ENCODE peak calls at places on chromosome 14, in ten cellular contexts. One of them, this sample, is unnamed.

GRCh38 chr14:45359766-45360165 is 106.8 kb upstream of the MIS18BP1 start:
- DNase-seq in mesothelial cell of epicardium: no peak
- DNase-seq in AG10803: peak; percentile 48
- DNase-seq in HFF-Myc: no peak
- DNase-seq in IMR-90: peak; percentile 1
- DNase-seq in Caco-2: no peak
- DNase-seq in HFFc6: no peak
- DNase-seq in cardiac fibroblast: no peak
- DNase-seq in brain microvascular endothelial cell: no peak
- DNase-seq in CD8-positive, alpha-beta T cell: no peak
- DNase-seq in this sample: no peak

GRCh38 chr14:74915426-74915825 is 7.6 kb downstream of the RPS6KL1 start:
- DNase-seq in brain microvascular endothelial cell: no peak
- DNase-seq in HFF-Myc: no peak
- DNase-seq in cardiac fibroblast: no peak
- DNase-seq in HFFc6: no peak
- DNase-seq in mesothelial cell of epicardium: no peak
- DNase-seq in IMR-90: no peak
- DNase-seq in Caco-2: no peak
- DNase-seq in AG10803: no peak
- DNase-seq in CD8-positive, alpha-beta T cell: no peak
- DNase-seq in this sample: no peak

GRCh38 chr14:34099630-34100029 is 148.8 kb upstream of the EGLN3 start:
- DNase-seq in IMR-90: no peak
- DNase-seq in Caco-2: no peak
- DNase-seq in CD8-positive, alpha-beta T cell: no peak
- DNase-seq in brain microvascular endothelial cell: no peak
- DNase-seq in HFF-Myc: no peak
- DNase-seq in mesothelial cell of epicardium: no peak
- DNase-seq in AG10803: no peak
- DNase-seq in HFFc6: no peak
- DNase-seq in cardiac fibroblast: no peak
- DNase-seq in this sample: no peak

GRCh38 chr14:90487031-90487430 is 90.2 kb downstream of the CALM1 start:
- DNase-seq in mesothelial cell of epicardium: peak; percentile 25
- DNase-seq in brain microvascular endothelial cell: no peak
- DNase-seq in Caco-2: no peak
- DNase-seq in cardiac fibroblast: peak; percentile 43
- DNase-seq in HFF-Myc: no peak
- DNase-seq in AG10803: peak; percentile 5
- DNase-seq in CD8-positive, alpha-beta T cell: no peak
- DNase-seq in IMR-90: no peak
- DNase-seq in HFFc6: no peak
- DNase-seq in this sample: no peak

GRCh38 chr14:64702493-64703392 is 1.5 kb upstream of the PLEKHG3 start:
- DNase-seq in mesothelial cell of epicardium: peak; percentile 78
- DNase-seq in HFF-Myc: no peak
- DNase-seq in brain microvascular endothelial cell: no peak
- DNase-seq in cardiac fibroblast: no peak
- DNase-seq in Caco-2: peak; percentile 86
- DNase-seq in HFFc6: no peak
- DNase-seq in AG10803: no peak
- DNase-seq in CD8-positive, alpha-beta T cell: no peak
- DNase-seq in IMR-90: no peak
- DNase-seq in this sample: no peak

GRCh38 chr14:50347521-50347920 is 35.4 kb downstream of the DMAC2L start:
- DNase-seq in HFF-Myc: no peak
- DNase-seq in brain microvascular endothelial cell: peak; percentile 52
- DNase-seq in mesothelial cell of epicardium: no peak
- DNase-seq in AG10803: peak; percentile 69
- DNase-seq in CD8-positive, alpha-beta T cell: no peak
- DNase-seq in IMR-90: peak; percentile 69
- DNase-seq in HFFc6: peak; percentile 45
- DNase-seq in cardiac fibroblast: peak; percentile 73
- DNase-seq in Caco-2: peak; percentile 10
- DNase-seq in this sample: no peak

GRCh38 chr14:52467515-52468266 is 84.6 kb downstream of the TXNDC16 start:
- DNase-seq in brain microvascular endothelial cell: no peak
- DNase-seq in cardiac fibroblast: no peak
- DNase-seq in HFFc6: no peak
- DNase-seq in AG10803: no peak
- DNase-seq in IMR-90: no peak
- DNase-seq in HFF-Myc: no peak
- DNase-seq in CD8-positive, alpha-beta T cell: no peak
- DNase-seq in mesothelial cell of epicardium: no peak
- DNase-seq in Caco-2: no peak
- DNase-seq in this sample: no peak

GRCh38 chr14:23930742-23931141 is 22.8 kb upstream of the DHRS4 start:
- DNase-seq in AG10803: peak; percentile 76
- DNase-seq in brain microvascular endothelial cell: peak; percentile 4
- DNase-seq in HFF-Myc: no peak
- DNase-seq in mesothelial cell of epicardium: no peak
- DNase-seq in HFFc6: peak; percentile 54
- DNase-seq in CD8-positive, alpha-beta T cell: no peak
- DNase-seq in IMR-90: peak; percentile 11
- DNase-seq in Caco-2: no peak
- DNase-seq in cardiac fibroblast: peak; percentile 83
- DNase-seq in this sample: no peak

GRCh38 chr14:95530461-95531170 is 4.2 kb upstream of the GLRX5 start:
- DNase-seq in CD8-positive, alpha-beta T cell: no peak
- DNase-seq in cardiac fibroblast: no peak
- DNase-seq in IMR-90: no peak
- DNase-seq in brain microvascular endothelial cell: no peak
- DNase-seq in AG10803: no peak
- DNase-seq in HFF-Myc: no peak
- DNase-seq in HFFc6: no peak
- DNase-seq in Caco-2: peak; percentile 46
- DNase-seq in mesothelial cell of epicardium: no peak
- DNase-seq in this sample: no peak

GRCh38 chr14:69014829-69015259 is 35.7 kb upstream of the ACTN1 start:
- DNase-seq in Caco-2: no peak
- DNase-seq in HFFc6: peak; percentile 30
- DNase-seq in HFF-Myc: no peak
- DNase-seq in cardiac fibroblast: no peak
- DNase-seq in brain microvascular endothelial cell: peak; percentile 27
- DNase-seq in CD8-positive, alpha-beta T cell: no peak
- DNase-seq in AG10803: no peak
- DNase-seq in mesothelial cell of epicardium: no peak
- DNase-seq in IMR-90: peak; percentile 34
- DNase-seq in this sample: no peak

GRCh38 chr14:80455031-80455430 is 243.7 kb upstream of the DIO2 start:
- DNase-seq in HFFc6: no peak
- DNase-seq in CD8-positive, alpha-beta T cell: no peak
- DNase-seq in AG10803: no peak
- DNase-seq in brain microvascular endothelial cell: no peak
- DNase-seq in cardiac fibroblast: no peak
- DNase-seq in mesothelial cell of epicardium: no peak
- DNase-seq in IMR-90: no peak
- DNase-seq in HFF-Myc: no peak
- DNase-seq in Caco-2: no peak
- DNase-seq in this sample: no peak

GRCh38 chr14:76774471-76775158 is 13.3 kb downstream of the VASH1 start:
- DNase-seq in cardiac fibroblast: no peak
- DNase-seq in IMR-90: no peak
- DNase-seq in CD8-positive, alpha-beta T cell: no peak
- DNase-seq in Caco-2: no peak
- DNase-seq in brain microvascular endothelial cell: no peak
- DNase-seq in HFF-Myc: no peak
- DNase-seq in HFFc6: no peak
- DNase-seq in AG10803: no peak
- DNase-seq in mesothelial cell of epicardium: no peak
- DNase-seq in this sample: no peak

GRCh38 chr14:76771432-76771980 is 10.2 kb downstream of the VASH1 start:
- DNase-seq in HFFc6: no peak
- DNase-seq in IMR-90: no peak
- DNase-seq in brain microvascular endothelial cell: no peak
- DNase-seq in HFF-Myc: no peak
- DNase-seq in AG10803: no peak
- DNase-seq in CD8-positive, alpha-beta T cell: no peak
- DNase-seq in Caco-2: no peak
- DNase-seq in cardiac fibroblast: no peak
- DNase-seq in mesothelial cell of epicardium: peak; percentile 22
- DNase-seq in this sample: no peak

GRCh38 chr14:76773956-76774355 is 12.7 kb downstream of the VASH1 start:
- DNase-seq in Caco-2: no peak
- DNase-seq in HFF-Myc: no peak
- DNase-seq in IMR-90: no peak
- DNase-seq in mesothelial cell of epicardium: no peak
- DNase-seq in CD8-positive, alpha-beta T cell: no peak
- DNase-seq in AG10803: no peak
- DNase-seq in brain microvascular endothelial cell: no peak
- DNase-seq in HFFc6: no peak
- DNase-seq in cardiac fibroblast: no peak
- DNase-seq in this sample: no peak

GRCh38 chr14:76772300-76773187 is 11.3 kb downstream of the VASH1 start:
- DNase-seq in Caco-2: no peak
- DNase-seq in mesothelial cell of epicardium: peak; percentile 60
- DNase-seq in HFFc6: no peak
- DNase-seq in IMR-90: peak; percentile 61
- DNase-seq in AG10803: no peak
- DNase-seq in cardiac fibroblast: peak; percentile 97
- DNase-seq in brain microvascular endothelial cell: peak; percentile 64
- DNase-seq in CD8-positive, alpha-beta T cell: no peak
- DNase-seq in HFF-Myc: no peak
- DNase-seq in this sample: no peak

DNA sequence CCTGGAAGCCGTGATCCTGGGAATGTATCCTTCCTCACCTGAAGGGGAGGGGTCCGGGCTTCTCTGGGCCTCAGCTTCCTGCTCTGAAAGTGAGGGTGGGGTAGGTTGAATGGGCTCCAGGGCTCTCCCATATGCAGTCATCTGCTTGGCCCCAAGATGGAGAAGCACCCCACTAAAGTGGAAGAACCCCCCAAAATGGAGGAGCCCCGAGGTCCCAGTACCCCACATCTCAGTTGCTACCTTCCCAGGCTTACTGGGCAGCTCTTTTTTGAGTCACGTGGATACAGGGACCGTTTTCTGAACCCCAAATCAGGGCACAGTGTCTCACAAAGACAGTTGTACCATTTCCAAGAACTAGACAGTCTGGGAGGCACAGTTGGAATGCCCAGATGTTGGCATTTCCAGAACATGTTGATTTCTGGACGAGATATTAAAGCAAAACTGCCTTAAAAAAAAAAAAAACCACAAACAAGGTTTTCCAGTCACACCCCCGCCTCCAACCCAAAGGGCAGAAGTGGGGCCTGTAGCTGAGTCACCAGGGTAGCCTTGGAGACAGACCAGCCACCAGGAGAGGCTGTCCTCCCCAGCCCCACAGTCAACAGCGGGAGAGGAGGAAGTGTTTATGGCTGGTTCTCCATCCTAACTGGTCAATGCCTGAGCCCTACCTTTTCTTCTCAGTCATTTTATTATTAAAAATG is 12.1 kb downstream of the VASH1 start:
- DNase-seq in CD8-positive, alpha-beta T cell: no peak
- DNase-seq in AG10803: peak; percentile 78
- DNase-seq in HFF-Myc: peak; percentile 63
- DNase-seq in Caco-2: no peak
- DNase-seq in HFFc6: peak; percentile 81
- DNase-seq in cardiac fibroblast: peak; percentile 94
- DNase-seq in brain microvascular endothelial cell: peak; percentile 87
- DNase-seq in IMR-90: peak; percentile 82
- DNase-seq in mesothelial cell of epicardium: no peak
- DNase-seq in this sample: no peak
- TF ChIP-seq CTCF in CD8-positive, alpha-beta T cell: no peak
- TF ChIP-seq CTCF in AG10803: peak; percentile 8
- TF ChIP-seq CTCF in HFF-Myc: no peak
- TF ChIP-seq CTCF in Caco-2: no peak
- TF ChIP-seq CTCF in HFFc6: peak; percentile 5
- TF ChIP-seq CTCF in cardiac fibroblast: peak; percentile 3
- TF ChIP-seq CTCF in brain microvascular endothelial cell: peak; percentile 32
- TF ChIP-seq CTCF in IMR-90: peak; percentile 8
- TF ChIP-seq CTCF in mesothelial cell of epicardium: no peak
- TF ChIP-seq CTCF in this sample: no peak

DNA sequence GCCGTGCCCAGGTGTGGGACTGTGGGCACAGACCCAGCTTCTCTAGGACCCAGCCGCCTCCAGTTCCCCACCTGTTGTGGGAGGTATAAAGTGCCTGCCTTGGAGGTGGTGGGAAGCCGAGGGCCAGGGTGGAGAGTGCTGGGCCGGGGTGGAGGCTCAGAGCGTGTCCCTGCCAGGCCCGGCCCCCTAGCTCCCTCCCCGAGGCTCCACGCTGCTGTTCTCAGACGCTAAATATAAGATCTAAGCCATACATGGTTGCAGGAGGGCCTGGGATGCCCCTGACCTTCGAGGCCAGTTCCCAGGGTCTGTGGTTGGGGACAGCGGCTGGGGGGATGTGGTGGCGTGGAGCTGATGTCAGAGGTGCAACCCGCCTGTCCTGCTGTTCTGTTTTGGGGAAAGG is 10.8 kb downstream of the INF2 start:
- DNase-seq in mesothelial cell of epicardium: no peak
- DNase-seq in HFFc6: no peak
- DNase-seq in HFF-Myc: no peak
- DNase-seq in IMR-90: no peak
- DNase-seq in CD8-positive, alpha-beta T cell: no peak
- DNase-seq in AG10803: no peak
- DNase-seq in brain microvascular endothelial cell: no peak
- DNase-seq in cardiac fibroblast: no peak
- DNase-seq in Caco-2: no peak
- DNase-seq in this sample: no peak
- TF ChIP-seq CTCF in mesothelial cell of epicardium: no peak
- TF ChIP-seq CTCF in HFFc6: no peak
- TF ChIP-seq CTCF in HFF-Myc: no peak
- TF ChIP-seq CTCF in IMR-90: no peak
- TF ChIP-seq CTCF in CD8-positive, alpha-beta T cell: no peak
- TF ChIP-seq CTCF in AG10803: no peak
- TF ChIP-seq CTCF in brain microvascular endothelial cell: no peak
- TF ChIP-seq CTCF in cardiac fibroblast: no peak
- TF ChIP-seq CTCF in Caco-2: no peak
- TF ChIP-seq CTCF in this sample: no peak

GRCh38 chr14:100770046-100770445 is 43.4 kb downstream of the DLK1 start:
- DNase-seq in HFF-Myc: no peak
- DNase-seq in Caco-2: no peak
- DNase-seq in HFFc6: no peak
- DNase-seq in cardiac fibroblast: no peak
- DNase-seq in IMR-90: no peak
- DNase-seq in mesothelial cell of epicardium: no peak
- DNase-seq in AG10803: no peak
- DNase-seq in CD8-positive, alpha-beta T cell: no peak
- DNase-seq in brain microvascular endothelial cell: no peak
- DNase-seq in this sample: no peak
- TF ChIP-seq CTCF in HFF-Myc: no peak
- TF ChIP-seq CTCF in Caco-2: no peak
- TF ChIP-seq CTCF in HFFc6: no peak
- TF ChIP-seq CTCF in cardiac fibroblast: no peak
- TF ChIP-seq CTCF in IMR-90: no peak
- TF ChIP-seq CTCF in mesothelial cell of epicardium: no peak
- TF ChIP-seq CTCF in AG10803: no peak
- TF ChIP-seq CTCF in CD8-positive, alpha-beta T cell: no peak
- TF ChIP-seq CTCF in brain microvascular endothelial cell: no peak
- TF ChIP-seq CTCF in this sample: no peak

DNA sequence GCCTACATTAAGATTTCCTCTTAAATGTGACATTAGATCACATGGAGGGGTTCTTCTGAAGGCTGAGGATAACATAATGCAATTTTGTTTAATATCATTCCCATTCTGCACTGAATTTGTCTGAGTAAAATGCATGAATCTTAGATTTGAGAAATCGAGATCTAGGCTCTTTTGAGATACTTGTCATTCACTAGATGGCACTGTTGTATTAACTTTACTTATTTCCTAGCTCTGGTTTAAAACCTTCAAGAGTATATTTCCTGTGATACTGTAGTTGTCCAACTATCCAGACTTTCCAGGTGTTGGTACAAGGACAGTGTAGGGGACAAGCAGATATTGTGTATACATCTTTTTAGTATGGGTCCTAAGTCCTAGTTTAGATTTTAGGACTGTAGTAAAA is 91.7 kb upstream of the SEL1L start:
- DNase-seq in IMR-90: no peak
- DNase-seq in HFF-Myc: no peak
- DNase-seq in HFFc6: peak; percentile 8
- DNase-seq in AG10803: peak; percentile 1
- DNase-seq in mesothelial cell of epicardium: no peak
- DNase-seq in brain microvascular endothelial cell: no peak
- DNase-seq in cardiac fibroblast: peak; percentile 4
- DNase-seq in CD8-positive, alpha-beta T cell: no peak
- DNase-seq in Caco-2: peak; percentile 5
- DNase-seq in this sample: peak; percentile 35
- TF ChIP-seq CTCF in IMR-90: no peak
- TF ChIP-seq CTCF in HFF-Myc: no peak
- TF ChIP-seq CTCF in HFFc6: peak; percentile 62
- TF ChIP-seq CTCF in AG10803: peak; percentile 21
- TF ChIP-seq CTCF in mesothelial cell of epicardium: no peak
- TF ChIP-seq CTCF in brain microvascular endothelial cell: no peak
- TF ChIP-seq CTCF in cardiac fibroblast: no peak
- TF ChIP-seq CTCF in CD8-positive, alpha-beta T cell: no peak
- TF ChIP-seq CTCF in Caco-2: peak; percentile 25
- TF ChIP-seq CTCF in this sample: peak; percentile 34

This sample was measured in GM13977.